ENCODE peak calls at places on chromosome 18, in eight cellular contexts. J is A673; C is brain microvascular endothelial cell; P is MM.1S; A is A549; I is CD8-positive, alpha-beta memory T cell; T is tibial artery; M is AG04450. Q is an unnamed sample.

GRCh38 chr18:79962835-79963657 is 1.4 kb upstream of the HSBP1L1 start:
- DNase-seq in C (no peak), P (no peak), J (no peak), T (no peak), M (no peak), I (peak; percentile 63), A (no peak), Q (no peak)

GRCh38 chr18:44098551-44099098 is 582.1 kb upstream of the SETBP1 start:
- DNase-seq in T (no peak), P (peak; percentile 24), I (no peak), M (no peak), C (peak; percentile 27), J (peak; percentile 35), A (no peak), Q (peak; percentile 62)

GRCh38 chr18:75823376-75823950 is 396.0 kb upstream of the SMIM21 start:
- DNase-seq in P (no peak), C (no peak), T (no peak), J (no peak), I (no peak), M (no peak), A (no peak), Q (no peak)

GRCh38 chr18:48764452-48764851 is 186.3 kb downstream of the SMAD7 start:
- DNase-seq in P (no peak), I (no peak), C (no peak), M (no peak), A (no peak), T (no peak), J (no peak), Q (no peak)

GRCh38 chr18:79380816-79381806 is 14.6 kb upstream of the NFATC1 start:
- DNase-seq in I (peak; percentile 51), A (peak; percentile 50), M (no peak), P (no peak), C (no peak), T (peak; percentile 82), J (peak; percentile 71), Q (peak; percentile 57)

GRCh38 chr18:50277935-50278334 is 3.4 kb downstream of the MBD1 start:
- DNase-seq in I (no peak), M (no peak), A (no peak), J (no peak), C (peak; percentile 78), P (no peak), T (no peak), Q (peak; percentile 91)

GRCh38 chr18:21383031-21383430 is 141.0 kb downstream of the GREB1L start:
- DNase-seq in A (no peak), T (no peak), I (no peak), P (no peak), J (no peak), M (no peak), C (no peak), Q (no peak)

GRCh38 chr18:79305976-79306375 is 89.8 kb upstream of the NFATC1 start:
- DNase-seq in J (no peak), A (no peak), P (no peak), I (no peak), C (no peak), M (no peak), T (no peak), Q (no peak)

GRCh38 chr18:45652703-45653490 is 37.6 kb downstream of the SLC14A2 start:
- DNase-seq in P (no peak), A (no peak), C (no peak), I (no peak), T (no peak), M (no peak), J (peak; percentile 6), Q (peak; percentile 48)

GRCh38 chr18:63317556-63317946 is 2.0 kb downstream of the BCL2 start:
- DNase-seq in M (no peak), P (peak; percentile 23), T (no peak), A (no peak), C (no peak), J (no peak), I (no peak), Q (no peak)
- H3K4me3 ChIP-seq in M (no peak overlapping the region), P (peak overlapping the region; percentile 93), T (peak overlapping the region; percentile 70), A (no peak overlapping the region), C (no peak overlapping the region), J (peak overlapping the region; percentile 74), I (peak overlapping the region; percentile 75), Q (no peak overlapping the region)

GRCh38 chr18:926946-927345 is 22.3 kb downstream of the ADCYAP1 start:
- DNase-seq in P (no peak), M (no peak), I (no peak), A (no peak), T (no peak), J (no peak), C (no peak), Q (no peak)
- H3K4me3 ChIP-seq in P (no peak overlapping the region), M (no peak overlapping the region), I (no peak overlapping the region), A (no peak overlapping the region), T (no peak overlapping the region), J (no peak overlapping the region), C (no peak overlapping the region), Q (no peak overlapping the region)

DNA sequence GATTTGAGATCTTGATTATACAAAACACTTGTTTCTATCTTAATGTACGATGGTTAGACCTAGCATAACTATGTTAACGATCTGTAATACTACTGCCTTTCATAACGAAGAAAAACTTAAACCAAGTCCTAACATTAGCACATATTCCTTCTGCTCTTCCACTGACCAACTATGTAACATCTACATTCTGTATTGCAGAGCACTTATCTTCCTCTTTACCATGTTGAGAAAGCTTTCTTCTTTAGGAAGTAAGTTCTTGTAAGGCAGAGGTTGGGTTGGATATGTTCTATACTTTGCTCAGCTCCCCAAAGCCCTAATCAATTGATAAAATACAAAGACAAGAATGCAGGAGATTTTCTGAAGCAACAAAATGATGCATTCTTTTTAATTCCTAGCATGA is 7.8 kb upstream of the ZNF407 start:
- DNase-seq in I (no peak), T (no peak), A (no peak), M (no peak), P (no peak), C (no peak), J (no peak), Q (no peak)
- H3K4me3 ChIP-seq in I (no peak overlapping the region), T (no peak overlapping the region), A (no peak overlapping the region), M (no peak overlapping the region), P (no peak overlapping the region), C (no peak overlapping the region), J (no peak overlapping the region), Q (no peak overlapping the region)

DNA sequence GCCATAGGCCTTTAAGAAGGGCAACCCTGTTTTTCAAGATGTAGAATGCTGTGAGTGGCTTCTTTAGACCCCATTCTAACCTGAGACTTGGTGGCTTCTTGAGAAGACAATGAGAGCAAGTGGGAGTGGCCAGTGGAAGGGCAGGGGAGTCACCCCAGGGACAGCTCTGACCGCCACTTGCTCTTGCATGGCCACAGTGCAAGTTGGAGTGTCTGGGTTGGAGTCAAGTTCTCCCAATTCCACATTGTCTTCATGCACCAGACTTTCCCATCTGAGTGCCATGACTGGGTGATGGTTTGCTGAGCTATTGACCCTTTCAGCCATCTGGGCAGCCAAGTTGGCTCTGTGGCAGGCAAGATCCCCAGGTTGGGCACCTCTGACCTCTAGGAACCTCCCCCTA is 148.0 kb upstream of the SKOR2 start:
- DNase-seq in P (no peak), I (no peak), J (no peak), C (no peak), M (no peak), A (no peak), T (no peak), Q (no peak)
- H3K4me3 ChIP-seq in P (no peak overlapping the region), I (no peak overlapping the region), J (no peak overlapping the region), C (no peak overlapping the region), M (no peak overlapping the region), A (no peak overlapping the region), T (no peak overlapping the region), Q (no peak overlapping the region)

DNA sequence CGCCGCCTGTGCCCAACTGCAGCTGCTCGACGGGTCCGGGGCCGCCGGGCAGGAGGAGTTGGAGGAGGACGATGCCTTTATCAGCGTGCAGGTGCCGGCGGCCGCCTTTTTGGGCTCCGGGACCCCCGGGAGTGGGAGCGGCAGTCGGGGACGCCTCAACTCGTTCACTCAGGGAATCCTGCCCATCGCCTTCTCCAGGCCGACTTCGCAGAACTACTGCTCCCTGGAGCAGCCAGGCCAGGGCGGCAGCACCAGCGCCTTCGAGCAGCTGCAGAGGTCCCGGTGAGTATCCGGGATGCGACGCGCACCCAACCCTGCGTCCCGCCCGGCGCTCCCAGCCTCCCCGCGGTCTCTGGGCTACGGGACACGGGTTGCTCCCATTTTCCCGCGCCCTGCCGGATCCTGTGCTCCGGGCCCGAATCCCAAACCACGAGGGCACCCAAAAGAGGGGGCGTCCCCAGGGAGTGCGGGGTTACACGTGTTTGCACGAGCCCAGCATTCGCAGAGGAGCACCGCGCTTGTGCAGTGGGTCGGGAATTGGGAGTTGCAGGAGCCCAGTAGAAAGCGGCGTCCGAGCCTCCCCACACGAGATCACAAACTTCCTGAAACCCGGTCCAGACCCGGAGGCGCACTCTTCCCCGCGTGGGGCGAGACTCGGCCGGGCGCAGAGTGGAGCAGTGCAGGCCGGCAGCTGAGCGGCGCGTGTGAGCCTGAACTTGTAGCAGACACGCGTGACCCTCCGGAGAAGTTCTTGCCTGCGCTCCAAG is 1.2 kb downstream of the CABLES1 start:
- DNase-seq in P (peak; percentile 41), I (no peak), M (no peak), A (no peak), C (no peak), J (no peak), T (peak; percentile 85), Q (peak; percentile 40)
- H3K4me3 ChIP-seq in P (peak overlapping the region; percentile 93), I (no peak overlapping the region), M (peak overlapping the region; percentile 75), A (peak overlapping the region; percentile 85), C (peak overlapping the region; percentile 67), J (peak overlapping the region; percentile 54), T (peak overlapping the region; percentile 76), Q (peak overlapping the region; percentile 70)

GRCh38 chr18:63368611-63369010 is 1.6 kb upstream of the KDSR start:
- DNase-seq in M (no peak), C (no peak), A (no peak), T (no peak), J (no peak), I (no peak), P (no peak), Q (peak; percentile 44)
- H3K4me3 ChIP-seq in M (no peak overlapping the region), C (no peak overlapping the region), A (peak overlapping the region; percentile 95), T (no peak overlapping the region), J (peak overlapping the region; percentile 96), I (no peak overlapping the region), P (no peak overlapping the region), Q (no peak overlapping the region)